ENCODE peak calls at places on chromosomes 1 and 21, in four cellular contexts. C, S, W and O are unnamed samples.

GRCh38 chr1:15799004-15799867 is 8.2 kb downstream of the UQCRHL start:
- DNase-seq in C (no peak), S (peak), W (no peak), O (no peak)

GRCh38 chr1:204304067-204304466 is 55.7 kb downstream of the PLEKHA6 start:
- DNase-seq in C (no peak), S (no peak), W (no peak), O (no peak)

GRCh38 chr1:22749919-22750670 is 39.5 kb downstream of the EPHB2 start:
- DNase-seq in C (no peak), S (peak), W (no peak), O (no peak)

GRCh38 chr1:29912413-29912812 is 676.1 kb downstream of the PTPRU start:
- DNase-seq in C (no peak), S (no peak), W (no peak), O (no peak)

GRCh38 chr1:62184291-62184690 is 10.4 kb upstream of the L1TD1 start:
- DNase-seq in C (no peak), S (no peak), W (no peak), O (no peak)

GRCh38 chr1:48878191-48878940 is 101.7 kb upstream of the BEND5 start:
- DNase-seq in C (no peak), S (no peak), W (no peak), O (no peak)

GRCh38 chr21:40714516-40714915 is 132.4 kb downstream of the DSCAM start:
- DNase-seq in C (no peak), S (no peak), W (no peak), O (no peak)

GRCh38 chr1:154573168-154573510 is 5.6 kb downstream of the CHRNB2 start:
- DNase-seq in C (no peak), S (no peak), W (no peak), O (no peak)

GRCh38 chr1:219555802-219556201 is 57.1 kb downstream of the ZC3H11B start:
- DNase-seq in C (no peak), S (no peak), W (no peak), O (no peak)

GRCh38 chr1:50531027-50531426 is 107.8 kb upstream of the DMRTA2 start:
- DNase-seq in C (no peak), S (no peak), W (no peak), O (no peak)

GRCh38 chr1:232923739-232924386 is 26.5 kb upstream of the NTPCR start:
- DNase-seq in C (peak), S (no peak), W (peak), O (no peak)

GRCh38 chr1:53681647-53682368 is 57.2 kb downstream of the GLIS1 start:
- DNase-seq in C (peak), S (peak), W (peak), O (peak)

GRCh38 chr1:200314085-200314750 is 95.6 kb downstream of the ZNF281 start:
- DNase-seq in C (no peak), S (no peak), W (no peak), O (no peak)

GRCh38 chr1:24996983-24997893 is 67.2 kb upstream of the RUNX3 start:
- DNase-seq in C (no peak), S (no peak), W (no peak), O (peak)

GRCh38 chr1:94160811-94161210 is 39.9 kb upstream of the ABCA4 start:
- DNase-seq in C (no peak), S (no peak), W (no peak), O (no peak)